ENCODE peak calls at places on chromosomes 3 and 15, in six cellular contexts. One of them, this sample, is unnamed.

GRCh38 chr3:195906865-195907729 is 1.3 kb downstream of the TNK2 start:
- DNase-seq in upper lobe of left lung: peak
- DNase-seq in H1: no peak
- DNase-seq in GM12891: no peak
- DNase-seq in prostate gland: peak
- DNase-seq in SK-N-SH: no peak
- DNase-seq in this sample: no peak

GRCh38 chr3:33277193-33277882 is at the start of gene FBXL2:
- DNase-seq in upper lobe of left lung: peak
- DNase-seq in H1: peak
- DNase-seq in GM12891: peak
- DNase-seq in prostate gland: peak
- DNase-seq in SK-N-SH: peak
- DNase-seq in this sample: no peak

GRCh38 chr15:39407116-39407515 is 173.8 kb upstream of the THBS1 start:
- DNase-seq in upper lobe of left lung: no peak
- DNase-seq in H1: no peak
- DNase-seq in GM12891: no peak
- DNase-seq in prostate gland: no peak
- DNase-seq in SK-N-SH: no peak
- DNase-seq in this sample: no peak

GRCh38 chr3:132513057-132513456 is 84.0 kb upstream of the ACKR4 start:
- DNase-seq in upper lobe of left lung: no peak
- DNase-seq in H1: no peak
- DNase-seq in GM12891: no peak
- DNase-seq in prostate gland: no peak
- DNase-seq in SK-N-SH: no peak
- DNase-seq in this sample: no peak

GRCh38 chr3:46719735-46720271 is 2.1 kb upstream of the PRSS50 start:
- DNase-seq in upper lobe of left lung: no peak
- DNase-seq in H1: no peak
- DNase-seq in GM12891: no peak
- DNase-seq in prostate gland: no peak
- DNase-seq in SK-N-SH: no peak
- DNase-seq in this sample: no peak

GRCh38 chr3:61858054-61858453 is 296.7 kb downstream of the PTPRG start:
- DNase-seq in upper lobe of left lung: no peak
- DNase-seq in H1: no peak
- DNase-seq in GM12891: no peak
- DNase-seq in prostate gland: no peak
- DNase-seq in SK-N-SH: peak
- DNase-seq in this sample: no peak

GRCh38 chr3:29140706-29141105 is 140.2 kb upstream of the RBMS3 start:
- DNase-seq in upper lobe of left lung: no peak
- DNase-seq in H1: no peak
- DNase-seq in GM12891: no peak
- DNase-seq in prostate gland: no peak
- DNase-seq in SK-N-SH: no peak
- DNase-seq in this sample: no peak

GRCh38 chr3:81132995-81133394 is 628.5 kb downstream of the GBE1 start:
- DNase-seq in upper lobe of left lung: no peak
- DNase-seq in H1: no peak
- DNase-seq in GM12891: no peak
- DNase-seq in prostate gland: no peak
- DNase-seq in SK-N-SH: no peak
- DNase-seq in this sample: no peak

GRCh38 chr3:157160652-157161480 is 919 bp upstream of the CCNL1 start:
- DNase-seq in upper lobe of left lung: no peak
- DNase-seq in H1: no peak
- DNase-seq in GM12891: peak
- DNase-seq in prostate gland: peak
- DNase-seq in SK-N-SH: peak
- DNase-seq in this sample: no peak

GRCh38 chr15:59199775-59200465 is 6.7 kb upstream of the LDHAL6B start:
- DNase-seq in upper lobe of left lung: no peak
- DNase-seq in H1: no peak
- DNase-seq in GM12891: no peak
- DNase-seq in prostate gland: no peak
- DNase-seq in SK-N-SH: no peak
- DNase-seq in this sample: peak

GRCh38 chr3:72190050-72190449 is 405.1 kb upstream of the PROK2 start:
- DNase-seq in upper lobe of left lung: no peak
- DNase-seq in H1: no peak
- DNase-seq in GM12891: no peak
- DNase-seq in prostate gland: no peak
- DNase-seq in SK-N-SH: no peak
- DNase-seq in this sample: no peak

GRCh38 chr3:108662141-108662738 is 72.7 kb downstream of the DZIP3 start:
- DNase-seq in upper lobe of left lung: no peak
- DNase-seq in H1: no peak
- DNase-seq in GM12891: peak
- DNase-seq in prostate gland: peak
- DNase-seq in SK-N-SH: peak
- DNase-seq in this sample: peak

GRCh38 chr15:70187331-70187730 is 89.6 kb upstream of the TLE3 start:
- DNase-seq in upper lobe of left lung: no peak
- DNase-seq in H1: no peak
- DNase-seq in GM12891: no peak
- DNase-seq in prostate gland: no peak
- DNase-seq in SK-N-SH: no peak
- DNase-seq in this sample: no peak

GRCh38 chr3:9185701-9186100 is 63.7 kb downstream of the SRGAP3 start:
- DNase-seq in upper lobe of left lung: no peak
- DNase-seq in H1: no peak
- DNase-seq in GM12891: no peak
- DNase-seq in prostate gland: no peak
- DNase-seq in SK-N-SH: no peak
- DNase-seq in this sample: no peak

GRCh38 chr3:172140499-172141391 is 101.4 kb downstream of the FNDC3B start:
- DNase-seq in upper lobe of left lung: no peak
- DNase-seq in H1: no peak
- DNase-seq in GM12891: no peak
- DNase-seq in prostate gland: peak
- DNase-seq in SK-N-SH: no peak
- DNase-seq in this sample: peak

GRCh38 chr3:71542548-71543370 is 40.8 kb downstream of the FOXP1 start:
- DNase-seq in upper lobe of left lung: peak
- DNase-seq in H1: no peak
- DNase-seq in GM12891: no peak
- DNase-seq in prostate gland: peak
- DNase-seq in SK-N-SH: peak
- DNase-seq in this sample: no peak

DNA sequence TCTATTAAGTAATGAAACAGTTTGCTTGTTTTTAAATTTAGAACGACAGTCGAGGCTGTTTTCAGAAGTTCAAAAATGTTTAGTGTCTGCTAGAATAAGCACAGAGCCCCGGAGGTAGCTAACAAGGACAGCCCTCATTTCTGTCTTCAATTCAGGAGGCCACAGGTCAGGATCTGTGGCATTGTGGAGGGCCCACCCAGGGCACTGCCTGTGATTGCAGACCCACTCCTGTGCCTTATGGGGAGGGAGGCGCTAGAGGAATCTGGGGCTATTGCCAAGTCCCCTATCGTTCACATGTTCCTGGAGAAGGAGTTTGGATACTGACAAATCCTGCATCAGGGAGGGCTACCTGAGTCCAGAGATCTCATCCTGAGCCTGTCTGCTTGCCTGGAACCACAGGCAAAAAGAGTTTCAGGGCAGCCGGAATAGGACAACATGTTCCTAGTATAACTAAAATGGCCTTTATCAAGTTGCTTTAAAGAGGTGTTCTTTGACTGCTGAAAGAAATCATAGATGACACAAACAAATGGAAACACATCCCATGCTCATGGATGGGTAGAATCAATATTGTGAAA is 141.5 kb upstream of the ROPN1 start:
- DNase-seq in upper lobe of left lung: no peak
- DNase-seq in H1: no peak
- DNase-seq in GM12891: no peak
- DNase-seq in prostate gland: no peak
- DNase-seq in SK-N-SH: no peak
- DNase-seq in this sample: no peak
- TF ChIP-seq POLR2AphosphoS5 in upper lobe of left lung: no peak
- TF ChIP-seq POLR2AphosphoS5 in H1: no peak
- TF ChIP-seq POLR2AphosphoS5 in GM12891: no peak
- TF ChIP-seq POLR2AphosphoS5 in prostate gland: no peak
- TF ChIP-seq POLR2AphosphoS5 in SK-N-SH: no peak
- TF ChIP-seq POLR2AphosphoS5 in this sample: no peak

GRCh38 chr15:99211926-99212325 is 37.5 kb downstream of the TTC23 start:
- DNase-seq in upper lobe of left lung: no peak
- DNase-seq in H1: no peak
- DNase-seq in GM12891: no peak
- DNase-seq in prostate gland: no peak
- DNase-seq in SK-N-SH: no peak
- DNase-seq in this sample: no peak

GRCh38 chr15:99213187-99213811 is 36.1 kb downstream of the TTC23 start:
- DNase-seq in upper lobe of left lung: no peak
- DNase-seq in H1: peak
- DNase-seq in GM12891: peak
- DNase-seq in prostate gland: peak
- DNase-seq in SK-N-SH: peak
- DNase-seq in this sample: peak

GRCh38 chr15:99209326-99209725 is 40.1 kb downstream of the TTC23 start:
- DNase-seq in upper lobe of left lung: no peak
- DNase-seq in H1: no peak
- DNase-seq in GM12891: no peak
- DNase-seq in prostate gland: no peak
- DNase-seq in SK-N-SH: no peak
- DNase-seq in this sample: no peak

GRCh38 chr15:99210334-99210733 is 39.0 kb downstream of the TTC23 start:
- DNase-seq in upper lobe of left lung: no peak
- DNase-seq in H1: no peak
- DNase-seq in GM12891: no peak
- DNase-seq in prostate gland: no peak
- DNase-seq in SK-N-SH: no peak
- DNase-seq in this sample: no peak

DNA sequence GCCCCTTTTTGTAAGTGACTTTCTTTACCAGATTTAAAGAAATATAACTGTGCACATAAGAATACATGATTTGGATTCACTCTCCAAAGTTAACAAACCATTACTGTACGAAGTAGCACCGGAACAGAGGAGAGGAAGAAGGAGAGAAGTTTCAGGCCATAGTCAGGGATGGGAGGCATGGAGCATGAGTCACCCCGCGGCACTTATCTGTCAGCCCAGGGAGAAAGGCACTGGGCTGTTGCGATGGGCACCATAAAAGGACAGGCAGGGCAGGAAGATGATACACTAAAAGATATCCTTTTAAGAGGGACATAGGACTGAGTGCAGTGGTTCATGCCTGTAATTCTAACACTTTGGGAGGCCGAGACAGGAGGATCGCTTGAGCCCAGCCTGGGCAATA is 37.0 kb downstream of the TTC23 start:
- DNase-seq in upper lobe of left lung: no peak
- DNase-seq in H1: no peak
- DNase-seq in GM12891: no peak
- DNase-seq in prostate gland: no peak
- DNase-seq in SK-N-SH: no peak
- DNase-seq in this sample: no peak
- TF ChIP-seq POLR2AphosphoS5 in upper lobe of left lung: no peak
- TF ChIP-seq POLR2AphosphoS5 in H1: no peak
- TF ChIP-seq POLR2AphosphoS5 in GM12891: no peak
- TF ChIP-seq POLR2AphosphoS5 in prostate gland: no peak
- TF ChIP-seq POLR2AphosphoS5 in SK-N-SH: no peak
- TF ChIP-seq POLR2AphosphoS5 in this sample: no peak

GRCh38 chr15:89118481-89118989 is 30.3 kb downstream of the ABHD2 start:
- DNase-seq in upper lobe of left lung: no peak
- DNase-seq in H1: no peak
- DNase-seq in GM12891: no peak
- DNase-seq in prostate gland: no peak
- DNase-seq in SK-N-SH: no peak
- DNase-seq in this sample: no peak

GRCh38 chr15:89117790-89118189 is 29.5 kb downstream of the ABHD2 start:
- DNase-seq in upper lobe of left lung: no peak
- DNase-seq in H1: no peak
- DNase-seq in GM12891: no peak
- DNase-seq in prostate gland: no peak
- DNase-seq in SK-N-SH: no peak
- DNase-seq in this sample: no peak

GRCh38 chr15:89122532-89123525 is 34.6 kb downstream of the ABHD2 start:
- DNase-seq in upper lobe of left lung: no peak
- DNase-seq in H1: no peak
- DNase-seq in GM12891: no peak
- DNase-seq in prostate gland: no peak
- DNase-seq in SK-N-SH: no peak
- DNase-seq in this sample: no peak

GRCh38 chr15:89119489-89120478 is 31.5 kb downstream of the ABHD2 start:
- DNase-seq in upper lobe of left lung: no peak
- DNase-seq in H1: no peak
- DNase-seq in GM12891: no peak
- DNase-seq in prostate gland: peak
- DNase-seq in SK-N-SH: no peak
- DNase-seq in this sample: peak

DNA sequence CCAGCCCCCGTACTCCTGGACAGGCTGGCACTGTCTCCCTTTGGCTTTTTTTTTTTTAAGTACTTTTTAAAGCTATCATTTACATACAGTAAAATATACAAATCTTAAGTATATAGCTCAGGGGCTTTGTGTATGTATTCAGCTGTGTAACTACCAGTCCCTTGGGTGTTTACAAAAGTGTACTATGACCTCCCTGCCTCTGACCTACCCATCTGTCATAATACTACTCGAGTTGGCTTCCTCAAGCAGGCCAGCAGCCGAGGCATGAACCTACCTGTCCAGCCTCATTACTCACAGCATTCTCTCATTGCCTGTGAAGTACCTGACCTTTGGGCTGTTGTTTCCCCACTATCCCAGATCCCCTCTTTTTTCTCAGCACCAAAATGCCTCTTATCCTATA is 33.2 kb downstream of the ABHD2 start:
- DNase-seq in upper lobe of left lung: no peak
- DNase-seq in H1: no peak
- DNase-seq in GM12891: no peak
- DNase-seq in prostate gland: no peak
- DNase-seq in SK-N-SH: no peak
- DNase-seq in this sample: no peak
- TF ChIP-seq POLR2AphosphoS5 in upper lobe of left lung: no peak
- TF ChIP-seq POLR2AphosphoS5 in H1: no peak
- TF ChIP-seq POLR2AphosphoS5 in GM12891: no peak
- TF ChIP-seq POLR2AphosphoS5 in prostate gland: no peak
- TF ChIP-seq POLR2AphosphoS5 in SK-N-SH: no peak
- TF ChIP-seq POLR2AphosphoS5 in this sample: no peak

DNA sequence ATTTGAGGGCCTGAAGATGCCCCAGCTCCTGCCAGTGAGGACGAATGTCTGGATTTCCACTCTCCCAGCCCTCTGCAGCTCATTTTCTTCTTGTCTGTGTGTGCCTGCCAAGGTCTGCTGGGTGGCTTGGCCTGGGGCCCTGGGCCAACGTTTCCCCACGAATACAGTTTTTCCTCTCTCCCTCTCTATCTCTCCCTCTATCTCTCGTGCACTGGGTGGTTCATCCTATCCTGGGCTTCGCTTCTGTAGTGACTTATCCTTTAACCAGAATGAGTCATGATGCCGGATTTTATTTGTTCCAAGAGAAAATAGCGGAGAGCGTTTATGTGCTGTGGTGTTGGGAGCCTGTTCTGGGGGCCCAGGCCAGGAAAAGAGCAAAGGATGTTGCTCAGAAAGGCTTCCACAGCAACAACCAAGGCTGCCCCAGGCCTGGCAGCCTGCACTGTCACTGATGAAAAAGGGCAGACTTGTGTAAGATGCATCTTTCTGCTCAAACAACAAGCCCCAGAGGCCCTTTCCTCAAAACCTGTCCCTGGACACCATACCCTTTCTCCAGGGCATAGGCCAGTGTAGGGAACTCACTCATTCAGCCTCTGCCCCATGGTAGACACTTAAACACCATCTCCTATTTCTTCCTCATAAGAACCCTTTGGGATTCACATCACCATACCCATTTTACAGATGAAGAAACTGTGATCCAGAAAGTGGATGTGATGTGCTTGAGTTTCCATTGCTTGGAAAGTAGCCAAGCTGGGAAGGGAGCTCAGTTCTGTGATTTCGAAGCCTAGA is 47.3 kb downstream of the ITGA11 start:
- DNase-seq in upper lobe of left lung: peak
- DNase-seq in H1: no peak
- DNase-seq in GM12891: no peak
- DNase-seq in prostate gland: peak
- DNase-seq in SK-N-SH: peak
- DNase-seq in this sample: no peak
- TF ChIP-seq POLR2AphosphoS5 in upper lobe of left lung: no peak
- TF ChIP-seq POLR2AphosphoS5 in H1: no peak
- TF ChIP-seq POLR2AphosphoS5 in GM12891: no peak
- TF ChIP-seq POLR2AphosphoS5 in prostate gland: peak
- TF ChIP-seq POLR2AphosphoS5 in SK-N-SH: peak
- TF ChIP-seq POLR2AphosphoS5 in this sample: no peak